ENCODE peak calls at places on chromosomes 11 and 22, in five cellular contexts. X is stimulated activated CD4-positive, alpha-beta T cell treated with anti-CD3 and anti-CD28 coated beads, Interleukin-1b, Interleukin-23, amount 100 ng/mL, for 24 hours; F is RWPE1; K is HT1080; I is Peyer's patch. W is an unnamed sample.

GRCh38 chr22:50502096-50502495 is 5.4 kb downstream of the LMF2 start:
- DNase-seq in X (no peak), F (no peak), K (no peak), I (no peak), W (no peak)

GRCh38 chr22:30159561-30160353 is 79.5 kb downstream of the HORMAD2 start:
- DNase-seq in X (no peak), F (peak), K (peak), I (no peak), W (peak)

GRCh38 chr11:102367364-102367763 is 20.4 kb downstream of the BIRC2 start:
- DNase-seq in X (no peak), F (no peak), K (peak), I (no peak), W (no peak)

GRCh38 chr22:47994045-47994444 is 1231.6 kb downstream of the TBC1D22A start:
- DNase-seq in X (no peak), F (no peak), K (no peak), I (no peak), W (no peak)

GRCh38 chr22:26677217-26677616 is 19.8 kb downstream of the MIAT start:
- DNase-seq in X (no peak), F (no peak), K (no peak), I (no peak), W (no peak)

GRCh38 chr11:14454861-14455632 is 44.6 kb downstream of the COPB1 start:
- DNase-seq in X (no peak), F (peak), K (peak), I (no peak), W (no peak)

GRCh38 chr11:24574461-24574860 is 77.6 kb downstream of the LUZP2 start:
- DNase-seq in X (no peak), F (no peak), K (no peak), I (no peak), W (no peak)

GRCh38 chr11:94958118-94958517 is 15.2 kb downstream of the CWC15 start:
- DNase-seq in X (no peak), F (no peak), K (peak), I (no peak), W (no peak)

GRCh38 chr22:40857309-40857851 is 432 bp downstream of the XPNPEP3 start:
- DNase-seq in X (no peak), F (no peak), K (no peak), I (no peak), W (no peak)

GRCh38 chr11:126578021-126578420 is 222.5 kb downstream of the ST3GAL4 start:
- DNase-seq in X (no peak), F (no peak), K (no peak), I (no peak), W (no peak)

GRCh38 chr22:22619765-22620414 is 24.5 kb upstream of the GGTLC2 start:
- DNase-seq in X (no peak), F (no peak), K (no peak), I (no peak), W (no peak)

GRCh38 chr22:36541831-36542391 is 12.9 kb upstream of the EIF3D start:
- DNase-seq in X (no peak), F (peak), K (peak), I (no peak), W (peak)